ENCODE peak calls at places on chromosome 13, in five cellular contexts. One of them, this sample, is unnamed.

GRCh38 chr13:99442273-99442895 is 58.9 kb upstream of the TM9SF2 start:
- DNase-seq in lower leg skin: peak
- DNase-seq in stomach: peak
- DNase-seq in progenitor cell of endocrine pancreas: no peak
- DNase-seq in WTC11: peak
- DNase-seq in this sample: no peak

GRCh38 chr13:66635526-66635925 is 594.6 kb downstream of the PCDH9 start:
- DNase-seq in WTC11: no peak
- DNase-seq in stomach: no peak
- DNase-seq in progenitor cell of endocrine pancreas: no peak
- DNase-seq in lower leg skin: no peak
- DNase-seq in this sample: no peak

GRCh38 chr13:76885203-76886004 is 801 bp downstream of the KCTD12 start:
- DNase-seq in progenitor cell of endocrine pancreas: peak
- DNase-seq in lower leg skin: peak
- DNase-seq in WTC11: peak
- DNase-seq in stomach: peak
- DNase-seq in this sample: no peak

GRCh38 chr13:101258071-101258470 is 158.2 kb downstream of the NALCN start:
- DNase-seq in WTC11: peak
- DNase-seq in lower leg skin: no peak
- DNase-seq in progenitor cell of endocrine pancreas: no peak
- DNase-seq in stomach: no peak
- DNase-seq in this sample: no peak

GRCh38 chr13:33123066-33123940 is 107.1 kb downstream of the KL start:
- DNase-seq in stomach: no peak
- DNase-seq in lower leg skin: peak
- DNase-seq in WTC11: no peak
- DNase-seq in progenitor cell of endocrine pancreas: no peak
- DNase-seq in this sample: no peak

GRCh38 chr13:80586356-80586755 is 245.4 kb upstream of the SPRY2 start:
- DNase-seq in progenitor cell of endocrine pancreas: no peak
- DNase-seq in stomach: no peak
- DNase-seq in lower leg skin: no peak
- DNase-seq in WTC11: no peak
- DNase-seq in this sample: no peak

GRCh38 chr13:28475916-28476725 is 18.8 kb downstream of the FLT1 start:
- DNase-seq in stomach: no peak
- DNase-seq in WTC11: no peak
- DNase-seq in progenitor cell of endocrine pancreas: no peak
- DNase-seq in lower leg skin: no peak
- DNase-seq in this sample: no peak

GRCh38 chr13:46885018-46885417 is 11.8 kb downstream of the HTR2A start:
- DNase-seq in progenitor cell of endocrine pancreas: no peak
- DNase-seq in WTC11: no peak
- DNase-seq in lower leg skin: no peak
- DNase-seq in stomach: no peak
- DNase-seq in this sample: no peak

GRCh38 chr13:75481176-75482069 is 546 bp downstream of the TBC1D4 start:
- DNase-seq in lower leg skin: peak
- DNase-seq in WTC11: peak
- DNase-seq in progenitor cell of endocrine pancreas: peak
- DNase-seq in stomach: peak
- DNase-seq in this sample: peak

GRCh38 chr13:76969488-76970365 is 21.4 kb downstream of the ACOD1 start:
- DNase-seq in WTC11: no peak
- DNase-seq in stomach: no peak
- DNase-seq in lower leg skin: no peak
- DNase-seq in progenitor cell of endocrine pancreas: no peak
- DNase-seq in this sample: no peak

GRCh38 chr13:102399791-102400618 is 1.8 kb downstream of the FGF14 start:
- DNase-seq in progenitor cell of endocrine pancreas: no peak
- DNase-seq in WTC11: peak
- DNase-seq in stomach: no peak
- DNase-seq in lower leg skin: no peak
- DNase-seq in this sample: no peak

GRCh38 chr13:27918041-27918917 is 1.5 kb upstream of the PDX1 start:
- DNase-seq in progenitor cell of endocrine pancreas: peak
- DNase-seq in WTC11: peak
- DNase-seq in lower leg skin: no peak
- DNase-seq in stomach: no peak
- DNase-seq in this sample: no peak

GRCh38 chr13:45718063-45718462 is 15.9 kb downstream of the CBY2 start:
- DNase-seq in stomach: no peak
- DNase-seq in WTC11: no peak
- DNase-seq in lower leg skin: no peak
- DNase-seq in progenitor cell of endocrine pancreas: no peak
- DNase-seq in this sample: no peak

GRCh38 chr13:33316890-33317289 is 31.3 kb upstream of the STARD13 start:
- DNase-seq in stomach: no peak
- DNase-seq in WTC11: no peak
- DNase-seq in lower leg skin: no peak
- DNase-seq in progenitor cell of endocrine pancreas: no peak
- DNase-seq in this sample: no peak

GRCh38 chr13:39451301-39451700 is 151.7 kb downstream of the LHFPL6 start:
- DNase-seq in lower leg skin: no peak
- DNase-seq in stomach: no peak
- DNase-seq in WTC11: no peak
- DNase-seq in progenitor cell of endocrine pancreas: no peak
- DNase-seq in this sample: no peak

GRCh38 chr13:46197299-46197975 is 14.3 kb upstream of the LRRC63 start:
- DNase-seq in progenitor cell of endocrine pancreas: no peak
- DNase-seq in WTC11: no peak
- DNase-seq in lower leg skin: no peak
- DNase-seq in stomach: no peak
- DNase-seq in this sample: no peak

GRCh38 chr13:46495066-46495465 is 57.9 kb upstream of the LRCH1 start:
- DNase-seq in progenitor cell of endocrine pancreas: no peak
- DNase-seq in WTC11: no peak
- DNase-seq in stomach: no peak
- DNase-seq in lower leg skin: no peak
- DNase-seq in this sample: no peak

GRCh38 chr13:83738407-83738806 is 143.9 kb downstream of the SLITRK1 start:
- DNase-seq in stomach: no peak
- DNase-seq in lower leg skin: no peak
- DNase-seq in WTC11: no peak
- DNase-seq in progenitor cell of endocrine pancreas: no peak
- DNase-seq in this sample: no peak

GRCh38 chr13:90974249-90974954 is 373.1 kb upstream of the MIR17HG start:
- DNase-seq in lower leg skin: no peak
- DNase-seq in stomach: no peak
- DNase-seq in WTC11: no peak
- DNase-seq in progenitor cell of endocrine pancreas: no peak
- DNase-seq in this sample: no peak

GRCh38 chr13:78595458-78595818 is 7.9 kb downstream of the POU4F1 start:
- DNase-seq in WTC11: peak
- DNase-seq in progenitor cell of endocrine pancreas: no peak
- DNase-seq in stomach: no peak
- DNase-seq in lower leg skin: no peak
- DNase-seq in this sample: no peak

GRCh38 chr13:44904982-44905381 is 84.3 kb downstream of the NUFIP1 start:
- DNase-seq in progenitor cell of endocrine pancreas: no peak
- DNase-seq in lower leg skin: peak
- DNase-seq in WTC11: no peak
- DNase-seq in stomach: peak
- DNase-seq in this sample: peak

GRCh38 chr13:30255696-30256095 is 51.7 kb downstream of the KATNAL1 start:
- DNase-seq in stomach: no peak
- DNase-seq in WTC11: no peak
- DNase-seq in lower leg skin: no peak
- DNase-seq in progenitor cell of endocrine pancreas: no peak
- DNase-seq in this sample: no peak

GRCh38 chr13:23868521-23868920 is 20.7 kb downstream of the MIPEP start:
- DNase-seq in stomach: no peak
- DNase-seq in lower leg skin: no peak
- DNase-seq in WTC11: no peak
- DNase-seq in progenitor cell of endocrine pancreas: no peak
- DNase-seq in this sample: no peak

GRCh38 chr13:41546372-41547252 is 89.3 kb downstream of the RGCC start:
- DNase-seq in lower leg skin: no peak
- DNase-seq in progenitor cell of endocrine pancreas: no peak
- DNase-seq in stomach: no peak
- DNase-seq in WTC11: no peak
- DNase-seq in this sample: no peak

GRCh38 chr13:95547531-95548167 is 4.9 kb upstream of the CLDN10 start:
- DNase-seq in lower leg skin: no peak
- DNase-seq in WTC11: no peak
- DNase-seq in stomach: no peak
- DNase-seq in progenitor cell of endocrine pancreas: no peak
- DNase-seq in this sample: no peak

GRCh38 chr13:101523732-101524131 is 71.3 kb downstream of the ITGBL1 start:
- DNase-seq in stomach: no peak
- DNase-seq in WTC11: no peak
- DNase-seq in lower leg skin: peak
- DNase-seq in progenitor cell of endocrine pancreas: no peak
- DNase-seq in this sample: no peak

GRCh38 chr13:31119966-31120733 is 41.6 kb downstream of the HSPH1 start:
- DNase-seq in progenitor cell of endocrine pancreas: no peak
- DNase-seq in WTC11: no peak
- DNase-seq in lower leg skin: peak
- DNase-seq in stomach: no peak
- DNase-seq in this sample: no peak

GRCh38 chr13:113724780-113725315 is 34.2 kb upstream of the TMEM255B start:
- DNase-seq in WTC11: peak
- DNase-seq in stomach: peak
- DNase-seq in lower leg skin: peak
- DNase-seq in progenitor cell of endocrine pancreas: peak
- DNase-seq in this sample: peak

GRCh38 chr13:45799451-45799850 is 52.1 kb downstream of the SIAH3 start:
- DNase-seq in WTC11: no peak
- DNase-seq in stomach: no peak
- DNase-seq in lower leg skin: no peak
- DNase-seq in progenitor cell of endocrine pancreas: no peak
- DNase-seq in this sample: peak

GRCh38 chr13:95457294-95457693 is 95.2 kb upstream of the CLDN10 start:
- DNase-seq in stomach: no peak
- DNase-seq in progenitor cell of endocrine pancreas: no peak
- DNase-seq in WTC11: no peak
- DNase-seq in lower leg skin: no peak
- DNase-seq in this sample: no peak

GRCh38 chr13:101545521-101545920 is 93.0 kb downstream of the ITGBL1 start:
- DNase-seq in progenitor cell of endocrine pancreas: no peak
- DNase-seq in WTC11: no peak
- DNase-seq in stomach: no peak
- DNase-seq in lower leg skin: no peak
- DNase-seq in this sample: no peak

GRCh38 chr13:19984430-19985218 is 26.1 kb downstream of the ZMYM2 start:
- DNase-seq in stomach: no peak
- DNase-seq in lower leg skin: no peak
- DNase-seq in progenitor cell of endocrine pancreas: no peak
- DNase-seq in WTC11: no peak
- DNase-seq in this sample: no peak

GRCh38 chr13:40611004-40611403 is 55.4 kb downstream of the FOXO1 start:
- DNase-seq in progenitor cell of endocrine pancreas: no peak
- DNase-seq in WTC11: no peak
- DNase-seq in stomach: no peak
- DNase-seq in lower leg skin: no peak
- DNase-seq in this sample: no peak

GRCh38 chr13:57582032-57582431 is 49.5 kb upstream of the PCDH17 start:
- DNase-seq in progenitor cell of endocrine pancreas: no peak
- DNase-seq in WTC11: peak
- DNase-seq in stomach: no peak
- DNase-seq in lower leg skin: no peak
- DNase-seq in this sample: no peak
- TF ChIP-seq CTCF in progenitor cell of endocrine pancreas: no peak
- TF ChIP-seq CTCF in WTC11: peak
- TF ChIP-seq CTCF in stomach: no peak
- TF ChIP-seq CTCF in lower leg skin: no peak
- TF ChIP-seq CTCF in this sample: no peak

GRCh38 chr13:73059460-73060250 is 850 bp downstream of the KLF5 start:
- DNase-seq in progenitor cell of endocrine pancreas: peak
- DNase-seq in WTC11: peak
- DNase-seq in stomach: peak
- DNase-seq in lower leg skin: no peak
- DNase-seq in this sample: no peak
- TF ChIP-seq CTCF in progenitor cell of endocrine pancreas: peak
- TF ChIP-seq CTCF in WTC11: no peak
- TF ChIP-seq CTCF in stomach: no peak
- TF ChIP-seq CTCF in lower leg skin: no peak
- TF ChIP-seq CTCF in this sample: peak

DNA sequence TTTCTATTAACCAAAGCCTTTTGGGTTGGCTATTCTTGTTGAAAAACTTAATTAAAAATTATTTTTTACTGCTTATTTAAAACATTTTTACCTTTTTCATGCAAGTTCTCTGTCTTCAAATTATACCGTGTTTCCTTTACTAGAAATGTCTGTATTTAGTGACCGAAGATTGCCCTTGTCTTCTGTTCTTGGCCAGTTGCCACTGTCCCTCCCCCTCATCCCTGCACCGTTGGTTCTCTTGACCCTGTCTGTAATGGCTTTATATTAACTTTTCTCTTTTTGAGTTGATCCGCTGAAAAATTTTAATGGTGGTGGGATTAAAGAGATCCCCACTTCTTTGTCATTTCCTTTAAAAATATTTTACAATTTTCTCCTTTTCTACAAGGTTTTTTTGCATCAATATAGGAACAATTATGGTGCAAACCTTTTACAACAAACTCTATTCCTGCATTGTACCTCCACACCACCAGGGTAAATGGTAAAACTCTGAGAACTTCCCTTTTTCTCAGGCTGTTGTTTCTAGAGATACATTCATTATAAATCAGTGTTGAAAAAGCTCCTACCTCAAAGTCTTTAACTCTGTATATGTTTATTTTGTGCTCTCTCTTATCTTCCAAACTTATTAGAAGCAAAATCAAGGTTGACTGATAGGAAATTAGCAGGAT is 12.9 kb upstream of the RNF113B start:
- DNase-seq in progenitor cell of endocrine pancreas: no peak
- DNase-seq in lower leg skin: no peak
- DNase-seq in stomach: no peak
- DNase-seq in WTC11: no peak
- DNase-seq in this sample: no peak
- TF ChIP-seq CTCF in progenitor cell of endocrine pancreas: peak
- TF ChIP-seq CTCF in lower leg skin: no peak
- TF ChIP-seq CTCF in stomach: no peak
- TF ChIP-seq CTCF in WTC11: no peak
- TF ChIP-seq CTCF in this sample: peak

DNA sequence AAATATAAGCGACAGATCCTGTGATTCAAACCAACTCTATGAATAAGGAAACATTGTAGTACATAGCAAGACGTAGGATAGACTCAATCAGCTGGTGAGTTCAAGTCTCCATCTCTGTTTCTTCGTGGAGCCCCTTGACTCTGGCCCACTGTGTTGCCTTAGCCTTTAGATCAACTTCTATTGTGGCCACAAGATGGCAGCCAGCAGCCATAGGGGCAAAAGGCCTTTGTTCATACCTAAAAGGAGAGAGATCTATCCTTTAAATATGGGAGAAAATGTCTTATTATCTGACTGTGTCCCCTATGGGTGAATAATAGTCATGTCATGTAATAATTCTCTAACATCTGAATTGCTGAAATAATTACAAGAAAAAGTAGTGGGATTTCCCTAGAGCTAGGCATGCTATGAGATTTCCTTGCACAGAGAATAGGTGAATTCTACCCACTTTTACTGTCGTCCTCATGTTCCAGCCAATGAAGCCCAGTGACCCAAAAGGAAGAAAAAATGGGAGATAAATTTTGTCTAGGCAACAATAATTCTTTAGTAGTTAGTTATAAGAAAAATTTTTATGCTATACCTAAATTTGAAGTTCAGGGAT is 129.4 kb downstream of the PCDH20 start:
- DNase-seq in lower leg skin: no peak
- DNase-seq in WTC11: peak
- DNase-seq in stomach: peak
- DNase-seq in progenitor cell of endocrine pancreas: no peak
- DNase-seq in this sample: no peak
- TF ChIP-seq CTCF in lower leg skin: no peak
- TF ChIP-seq CTCF in WTC11: no peak
- TF ChIP-seq CTCF in stomach: no peak
- TF ChIP-seq CTCF in progenitor cell of endocrine pancreas: peak
- TF ChIP-seq CTCF in this sample: peak